ENCODE peak calls at places on chromosomes 5 and 9, in ten cellular contexts. I, G, D, X, J, Z, A, H, E and K are unnamed samples.

GRCh38 chr5:95712347-95712958 is 18.7 kb upstream of the RHOBTB3 start:
- DNase-seq in I (no peak), G (no peak), D (peak), X (peak), J (no peak), Z (peak), A (no peak), H (no peak), E (no peak), K (peak)

GRCh38 chr5:132000677-132001453 is 10.6 kb downstream of the ACSL6 start:
- DNase-seq in I (peak), G (no peak), D (no peak), X (no peak), J (peak), Z (no peak), A (peak), H (no peak), E (no peak), K (no peak)

GRCh38 chr5:77285442-77285841 is 75.0 kb downstream of the PDE8B start:
- DNase-seq in I (no peak), G (no peak), D (no peak), X (no peak), J (no peak), Z (no peak), A (no peak), H (no peak), E (no peak), K (no peak)

GRCh38 chr5:10831416-10831815 is 70.4 kb upstream of the DAP start:
- DNase-seq in I (no peak), G (no peak), D (peak), X (no peak), J (no peak), Z (no peak), A (no peak), H (no peak), E (no peak), K (peak)

GRCh38 chr5:74082504-74082903 is 456.5 kb downstream of the ARHGEF28 start:
- DNase-seq in I (no peak), G (no peak), D (no peak), X (no peak), J (no peak), Z (no peak), A (no peak), H (no peak), E (no peak), K (no peak)

GRCh38 chr9:130423272-130423671 is 21.5 kb upstream of the ASS1 start:
- DNase-seq in I (no peak), G (no peak), D (no peak), X (no peak), J (no peak), Z (no peak), A (no peak), H (peak), E (no peak), K (no peak)

GRCh38 chr5:66329078-66329477 is 185.0 kb downstream of the SREK1 start:
- DNase-seq in I (no peak), G (no peak), D (no peak), X (no peak), J (no peak), Z (no peak), A (no peak), H (no peak), E (no peak), K (no peak)

GRCh38 chr5:123785160-123786001 is 273.4 kb downstream of the CSNK1G3 start:
- DNase-seq in I (no peak), G (no peak), D (peak), X (peak), J (no peak), Z (no peak), A (no peak), H (no peak), E (no peak), K (peak)

GRCh38 chr9:27184556-27185351 is 75.7 kb downstream of the TEK start:
- DNase-seq in I (no peak), G (no peak), D (peak), X (no peak), J (no peak), Z (no peak), A (no peak), H (no peak), E (no peak), K (peak)

GRCh38 chr9:3528466-3528865 is 2.7 kb upstream of the RFX3 start:
- DNase-seq in I (peak), G (no peak), D (no peak), X (no peak), J (peak), Z (no peak), A (no peak), H (no peak), E (no peak), K (no peak)

GRCh38 chr9:36980148-36980974 is 53.7 kb downstream of the PAX5 start:
- DNase-seq in I (no peak), G (no peak), D (no peak), X (peak), J (peak), Z (no peak), A (no peak), H (peak), E (no peak), K (no peak)

GRCh38 chr5:20102291-20102690 is 114.3 kb upstream of the CDH18 start:
- DNase-seq in I (no peak), G (no peak), D (no peak), X (no peak), J (no peak), Z (no peak), A (no peak), H (no peak), E (no peak), K (no peak)

GRCh38 chr9:135329571-135330306 is 149.8 kb upstream of the PPP1R26 start:
- DNase-seq in I (no peak), G (no peak), D (no peak), X (peak), J (no peak), Z (no peak), A (no peak), H (no peak), E (no peak), K (no peak)

GRCh38 chr9:69036319-69036718 is 767 bp downstream of the FXN start:
- DNase-seq in I (peak), G (peak), D (no peak), X (peak), J (no peak), Z (no peak), A (no peak), H (no peak), E (no peak), K (peak)

GRCh38 chr9:111400564-111400898 is 70.5 kb upstream of the OR2K2 start:
- DNase-seq in I (no peak), G (no peak), D (no peak), X (no peak), J (no peak), Z (no peak), A (no peak), H (no peak), E (no peak), K (no peak)

GRCh38 chr9:1490341-1491115 is 440.4 kb downstream of the DMRT2 start:
- DNase-seq in I (no peak), G (no peak), D (peak), X (no peak), J (no peak), Z (no peak), A (no peak), H (no peak), E (no peak), K (no peak)

GRCh38 chr9:99282406-99282805 is 60.3 kb downstream of the SEC61B start:
- DNase-seq in I (no peak), G (no peak), D (no peak), X (no peak), J (no peak), Z (no peak), A (no peak), H (no peak), E (no peak), K (no peak)

GRCh38 chr9:70470050-70471015 is 55.9 kb upstream of the KLF9 start:
- DNase-seq in I (no peak), G (peak), D (peak), X (no peak), J (no peak), Z (no peak), A (no peak), H (no peak), E (no peak), K (peak)

GRCh38 chr5:175729829-175730277 is 72.0 kb downstream of the HRH2 start:
- DNase-seq in I (peak), G (peak), D (peak), X (peak), J (peak), Z (peak), A (peak), H (peak), E (peak), K (peak)

GRCh38 chr5:133499896-133500295 is 112.4 kb downstream of the FSTL4 start:
- DNase-seq in I (no peak), G (peak), D (no peak), X (no peak), J (no peak), Z (no peak), A (no peak), H (no peak), E (peak), K (no peak)

GRCh38 chr5:81303563-81303962 is 2.2 kb downstream of the ZCCHC9 start:
- DNase-seq in I (no peak), G (no peak), D (peak), X (no peak), J (no peak), Z (no peak), A (no peak), H (no peak), E (no peak), K (peak)

GRCh38 chr5:81305783-81306182 is 4.4 kb downstream of the ZCCHC9 start:
- DNase-seq in I (no peak), G (no peak), D (no peak), X (no peak), J (no peak), Z (no peak), A (no peak), H (no peak), E (no peak), K (no peak)

GRCh38 chr5:81302596-81302995 is 1.2 kb downstream of the ZCCHC9 start:
- DNase-seq in I (no peak), G (no peak), D (peak), X (no peak), J (no peak), Z (no peak), A (no peak), H (no peak), E (no peak), K (no peak)

GRCh38 chr5:81297531-81297930 is 3.9 kb upstream of the ZCCHC9 start:
- DNase-seq in I (no peak), G (no peak), D (no peak), X (no peak), J (no peak), Z (no peak), A (no peak), H (no peak), E (no peak), K (no peak)

DNA sequence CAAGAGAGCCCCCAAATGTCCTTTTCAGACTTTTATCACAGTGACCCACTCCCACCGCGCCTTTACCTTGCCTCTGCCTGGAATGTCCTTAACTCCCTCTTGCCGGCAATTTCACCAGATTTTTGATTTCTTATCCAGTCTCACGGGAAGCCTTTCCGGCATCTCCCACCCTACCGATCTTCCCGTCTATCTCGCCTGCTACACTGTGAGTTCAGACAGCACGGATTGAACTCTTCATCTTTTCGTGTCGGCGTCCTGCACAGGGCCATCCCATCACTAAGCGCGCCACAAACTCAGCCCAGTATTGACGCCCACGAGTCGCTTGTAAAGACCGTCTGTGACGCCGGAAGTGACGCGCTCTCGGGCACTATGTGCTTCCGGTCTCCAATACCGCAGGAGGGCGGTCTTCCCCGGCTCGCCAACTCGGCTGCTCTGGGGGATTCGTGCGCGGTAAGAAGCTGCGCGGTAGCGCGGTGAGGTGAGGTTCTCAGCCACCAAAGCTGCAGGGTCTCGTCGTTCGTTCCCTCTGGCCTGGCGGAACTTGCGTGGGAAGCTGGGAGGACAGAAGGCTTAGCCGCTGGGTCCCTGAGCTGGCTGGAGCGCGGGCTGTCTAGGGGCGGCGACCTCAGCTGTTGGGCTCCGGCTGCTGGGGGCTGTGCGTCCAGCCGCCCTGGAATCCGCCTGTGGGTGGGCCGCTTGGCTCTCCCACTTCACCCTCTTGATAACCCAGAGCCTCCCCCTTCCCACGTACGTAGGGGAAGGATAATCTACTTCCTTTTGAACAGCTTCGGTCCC is at the start of gene ZCCHC9:
- DNase-seq in I (peak), G (peak), D (peak), X (peak), J (peak), Z (peak), A (peak), H (peak), E (peak), K (peak)
- TF ChIP-seq CTCF in I (no peak), G (no peak), D (peak), X (peak), J (peak), Z (peak), A (peak), H (no peak), E (no peak), K (peak)

DNA sequence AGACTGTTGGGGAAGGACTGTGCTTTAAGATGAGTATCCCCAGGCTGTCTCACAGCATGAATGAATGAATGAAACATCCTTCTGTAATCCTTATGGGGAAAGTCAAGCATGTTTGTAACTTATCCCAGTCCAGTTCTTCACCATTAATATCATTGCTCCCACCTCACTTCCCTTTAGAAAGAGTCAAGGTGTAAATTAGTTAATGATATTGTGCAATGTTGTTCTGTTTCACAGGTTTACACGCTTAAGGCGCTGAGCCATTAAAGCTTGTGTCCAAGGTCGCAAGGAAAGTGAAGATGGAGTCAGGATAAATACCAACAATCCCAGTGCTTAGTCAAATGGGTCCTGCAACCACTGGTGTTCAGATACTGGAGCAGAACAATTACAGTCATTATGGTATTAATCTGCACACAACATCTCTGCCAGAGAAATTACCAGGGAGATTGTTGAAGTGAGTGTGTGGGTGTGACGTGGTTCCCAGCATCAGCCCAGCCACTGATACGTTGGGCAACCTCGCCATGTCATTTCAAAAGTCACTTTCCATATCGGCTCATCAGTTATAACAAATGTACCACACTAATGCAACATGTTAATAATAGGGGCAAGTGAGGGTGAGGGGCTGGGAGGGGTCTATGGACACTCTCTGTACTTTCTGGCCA is 1.5 kb upstream of the MYO10 start:
- DNase-seq in I (no peak), G (no peak), D (no peak), X (no peak), J (no peak), Z (no peak), A (no peak), H (no peak), E (no peak), K (no peak)
- H3K4me3 ChIP-seq in I (no peak), G (no peak), D (no peak), X (peak), J (no peak), Z (no peak), A (no peak), H (no peak), E (no peak), K (no peak)

DNA sequence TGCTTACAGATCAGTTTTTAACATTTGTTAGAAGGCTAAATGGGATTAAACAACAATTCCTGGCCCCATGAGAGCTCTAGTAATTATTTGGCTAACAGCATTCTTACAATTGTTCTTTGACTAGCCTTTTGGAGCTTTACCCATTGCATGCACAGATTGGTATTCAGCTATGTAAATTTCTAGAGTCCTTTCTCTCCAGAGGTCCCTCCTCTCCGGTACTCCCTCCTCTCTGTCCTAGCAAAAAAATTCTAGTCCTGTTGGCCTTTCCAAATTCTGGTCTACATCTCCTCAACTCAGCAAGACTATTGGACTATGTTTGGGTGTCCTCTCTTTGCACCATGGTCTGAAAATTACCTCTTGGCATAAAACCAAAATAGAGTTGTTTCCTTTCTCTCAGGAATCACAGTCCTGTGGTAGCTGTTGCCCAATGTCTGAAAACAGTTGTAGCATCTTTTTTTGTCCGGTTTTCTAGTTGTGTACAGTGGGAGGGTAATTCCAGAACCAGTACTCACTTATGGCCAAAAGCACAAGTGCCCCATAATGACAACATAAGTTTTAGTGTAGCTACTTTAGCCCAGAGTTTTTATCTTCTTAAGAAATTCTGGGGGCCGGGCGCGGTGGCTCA is 18.1 kb downstream of the SAR1B start:
- DNase-seq in I (no peak), G (peak), D (peak), X (no peak), J (no peak), Z (no peak), A (no peak), H (no peak), E (no peak), K (peak)
- TF ChIP-seq CTCF in I (no peak), G (no peak), D (no peak), X (no peak), J (no peak), Z (no peak), A (no peak), H (no peak), E (no peak), K (no peak)

GRCh38 chr9:120109242-120109641 is 470.7 kb downstream of the CDK5RAP2 start:
- DNase-seq in I (no peak), G (no peak), D (peak), X (peak), J (peak), Z (no peak), A (no peak), H (no peak), E (no peak), K (no peak)

GRCh38 chr9:120110520-120110919 is 469.4 kb downstream of the CDK5RAP2 start:
- DNase-seq in I (no peak), G (no peak), D (no peak), X (no peak), J (no peak), Z (no peak), A (no peak), H (no peak), E (peak), K (no peak)

GRCh38 chr9:120104771-120105170 is 475.2 kb downstream of the CDK5RAP2 start:
- DNase-seq in I (no peak), G (no peak), D (no peak), X (no peak), J (no peak), Z (no peak), A (no peak), H (no peak), E (no peak), K (no peak)

GRCh38 chr9:120107138-120107537 is 472.8 kb downstream of the CDK5RAP2 start:
- DNase-seq in I (no peak), G (no peak), D (no peak), X (no peak), J (no peak), Z (no peak), A (no peak), H (no peak), E (no peak), K (no peak)
- H3K4me3 ChIP-seq in I (no peak), G (no peak), D (no peak), X (no peak), J (no peak), Z (no peak), A (no peak), H (no peak), E (no peak), K (no peak)

DNA sequence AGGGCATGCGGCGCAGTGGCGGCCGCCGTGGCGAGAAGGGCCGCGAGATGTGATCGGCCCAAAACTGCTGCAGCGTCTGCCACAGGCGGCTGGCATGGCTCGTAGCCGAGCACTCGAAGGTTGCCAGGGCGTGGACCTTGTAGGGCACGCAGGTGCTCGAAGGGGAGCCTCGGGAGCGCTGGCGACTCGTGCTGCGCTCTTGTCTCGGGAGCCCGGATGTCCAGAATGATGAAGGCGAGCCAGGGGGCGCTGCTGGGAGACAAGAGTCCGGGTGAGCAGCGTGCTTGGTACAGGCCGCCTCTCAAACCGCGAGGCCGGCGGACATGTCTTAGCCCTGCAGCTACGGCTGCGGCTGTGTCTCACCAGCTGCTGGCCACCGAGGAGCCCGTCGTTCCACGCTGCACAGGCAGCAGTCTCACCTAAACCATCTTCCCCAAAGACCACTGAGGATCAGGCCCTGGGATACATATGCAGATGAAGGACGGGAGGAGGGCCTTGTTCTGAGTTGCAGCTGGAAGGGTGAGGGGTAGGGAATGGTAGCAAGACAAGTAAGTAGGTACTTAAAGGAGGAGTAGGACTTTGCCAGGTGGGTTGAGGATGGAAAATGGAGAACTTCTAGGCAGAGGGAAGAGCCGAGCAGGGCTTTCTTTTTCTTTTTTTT is 1.7 kb downstream of the CBY3 start:
- DNase-seq in I (peak), G (peak), D (peak), X (peak), J (peak), Z (no peak), A (peak), H (peak), E (peak), K (peak)
- TF ChIP-seq CTCF in I (no peak), G (no peak), D (peak), X (peak), J (no peak), Z (peak), A (peak), H (peak), E (no peak), K (peak)

DNA sequence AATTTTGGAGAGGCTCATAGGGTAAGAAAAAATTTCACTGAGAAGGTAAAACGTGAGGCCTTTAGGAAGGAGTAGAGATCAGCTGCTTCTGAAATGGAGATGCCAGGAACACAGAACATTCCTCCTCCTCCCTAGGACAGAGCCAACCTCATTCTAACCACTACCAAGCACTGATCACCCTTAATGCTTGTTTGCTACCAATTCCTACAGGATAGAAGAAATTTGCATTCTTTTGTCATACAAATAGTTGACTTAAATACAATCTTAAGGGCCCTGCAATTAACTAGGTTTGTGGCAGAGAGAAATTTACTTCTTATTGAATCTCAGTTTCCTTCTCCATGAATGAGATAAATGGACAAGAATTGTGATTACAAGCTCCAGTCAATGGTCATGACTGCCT is 780.2 kb upstream of the WWC1 start:
- DNase-seq in I (no peak), G (no peak), D (no peak), X (peak), J (no peak), Z (no peak), A (no peak), H (no peak), E (no peak), K (no peak)
- H3K4me3 ChIP-seq in I (no peak), G (no peak), D (no peak), X (no peak), J (no peak), Z (no peak), A (no peak), H (no peak), E (no peak), K (no peak)